ENCODE peak calls at places on chromosomes 1 and 21, in six cellular contexts. P, V, I, O, Z and R are unnamed samples. For H3K4me1, the result is how much of the 10 kb centered on the place peaks cover.

GRCh38 chr1:225911207-225912130 is 12.6 kb downstream of the PYCR2 start:
- DNase-seq in P (peak), V (peak), I (peak), O (peak), Z (no peak), R (no peak)

GRCh38 chr1:178502856-178503255 is 6.1 kb upstream of the CLEC20A start:
- DNase-seq in P (no peak), V (no peak), I (no peak), O (no peak), Z (no peak), R (no peak)

GRCh38 chr21:17900990-17901385 is 81.8 kb upstream of the C21orf91 start:
- DNase-seq in P (no peak), V (no peak), I (no peak), O (no peak), Z (no peak), R (no peak)

GRCh38 chr1:42934541-42935312 is 23.9 kb downstream of the SLC2A1 start:
- DNase-seq in P (peak), V (no peak), I (no peak), O (peak), Z (peak), R (peak)

GRCh38 chr1:58592521-58593134 is 15.6 kb upstream of the TACSTD2 start:
- DNase-seq in P (peak), V (no peak), I (peak), O (no peak), Z (no peak), R (peak)

GRCh38 chr1:185733818-185734709 is at the start of gene HMCN1:
- DNase-seq in P (peak), V (peak), I (peak), O (peak), Z (peak), R (peak)

GRCh38 chr21:45432575-45433255 is 27.8 kb downstream of the COL18A1 start:
- DNase-seq in P (no peak), V (no peak), I (no peak), O (no peak), Z (no peak), R (no peak)

GRCh38 chr21:45080639-45081414 is 6.4 kb downstream of the ADARB1 start:
- DNase-seq in P (peak), V (no peak), I (no peak), O (no peak), Z (no peak), R (no peak)

GRCh38 chr1:198387587-198387986 is 152.9 kb downstream of the ATP6V1G3 start:
- DNase-seq in P (no peak), V (no peak), I (no peak), O (no peak), Z (no peak), R (no peak)

GRCh38 chr21:34073749-34074282 is 438 bp downstream of the MRPS6 start:
- DNase-seq in P (peak), V (no peak), I (peak), O (peak), Z (no peak), R (no peak)

GRCh38 chr1:228487336-228488106 is at the start of gene RNF187:
- DNase-seq in P (peak), V (no peak), I (peak), O (peak), Z (peak), R (peak)

GRCh38 chr1:238099871-238100270 is 209.1 kb upstream of the ZP4 start:
- DNase-seq in P (no peak), V (no peak), I (no peak), O (no peak), Z (no peak), R (no peak)

GRCh38 chr1:115067460-115067859 is 21.8 kb downstream of the TSPAN2 start:
- DNase-seq in P (peak), V (no peak), I (peak), O (no peak), Z (no peak), R (no peak)

GRCh38 chr1:100606438-100606837 is 68.5 kb downstream of the GPR88 start:
- DNase-seq in P (no peak), V (peak), I (no peak), O (peak), Z (no peak), R (no peak)

GRCh38 chr1:24535021-24535424 is 20.9 kb upstream of the NCMAP start:
- DNase-seq in P (no peak), V (no peak), I (no peak), O (peak), Z (no peak), R (no peak)

GRCh38 chr1:178498896-178499675 is 2.3 kb upstream of the CLEC20A start:
- DNase-seq in P (no peak), V (no peak), I (no peak), O (no peak), Z (no peak), R (no peak)

GRCh38 chr1:31705080-31705866 is 1.5 kb upstream of the COL16A1 start:
- DNase-seq in P (peak), V (no peak), I (peak), O (peak), Z (no peak), R (peak)

GRCh38 chr1:23980725-23981063 is 567 bp upstream of the SRSF10 start:
- DNase-seq in P (no peak), V (peak), I (no peak), O (peak), Z (no peak), R (no peak)

GRCh38 chr1:38062361-38063288 is 16.0 kb upstream of the POU3F1 start:
- DNase-seq in P (no peak), V (no peak), I (no peak), O (no peak), Z (no peak), R (no peak)

GRCh38 chr1:186102559-186103148 is 272.4 kb downstream of the TPR start:
- DNase-seq in P (no peak), V (no peak), I (no peak), O (no peak), Z (no peak), R (no peak)

GRCh38 chr1:63135801-63136200 is 186.6 kb upstream of the FOXD3 start:
- DNase-seq in P (no peak), V (no peak), I (no peak), O (no peak), Z (no peak), R (no peak)

GRCh38 chr1:32761253-32761877 is 55.8 kb downstream of the YARS1 start:
- DNase-seq in P (no peak), V (peak), I (peak), O (peak), Z (no peak), R (peak)

GRCh38 chr1:8026153-8026975 is at the start of gene ERRFI1:
- DNase-seq in P (peak), V (peak), I (peak), O (peak), Z (peak), R (peak)

GRCh38 chr1:23424171-23424959 is at the start of gene TCEA3:
- DNase-seq in P (peak), V (no peak), I (peak), O (peak), Z (no peak), R (no peak)

GRCh38 chr1:44724408-44725308 is 6.3 kb downstream of the RNU5D-1 start:
- DNase-seq in P (no peak), V (no peak), I (no peak), O (no peak), Z (no peak), R (no peak)

GRCh38 chr1:216670118-216670870 is 52.9 kb downstream of the ESRRG start:
- DNase-seq in P (no peak), V (no peak), I (no peak), O (no peak), Z (no peak), R (no peak)

GRCh38 chr1:14951766-14952165 is 201.8 kb upstream of the TMEM51 start:
- DNase-seq in P (no peak), V (no peak), I (no peak), O (no peak), Z (no peak), R (no peak)

GRCh38 chr1:9080704-9081291 is 11.4 kb upstream of the SLC2A5 start:
- DNase-seq in P (no peak), V (peak), I (no peak), O (no peak), Z (no peak), R (no peak)

GRCh38 chr1:230186003-230186863 is 119.2 kb downstream of the GALNT2 start:
- DNase-seq in P (peak), V (peak), I (peak), O (peak), Z (no peak), R (peak)

GRCh38 chr1:206719169-206719839 is 34.6 kb downstream of the MAPKAPK2 start:
- DNase-seq in P (no peak), V (no peak), I (no peak), O (no peak), Z (no peak), R (no peak)
- H3K4me1 ChIP-seq in P (half or more), V (under half), I (under half), O (under half), Z (under half), R (under half)

GRCh38 chr1:2526824-2527552 is 592 bp upstream of the PANK4 start:
- DNase-seq in P (peak), V (no peak), I (no peak), O (peak), Z (no peak), R (no peak)
- TF ChIP-seq POLR2AphosphoS5 in P (no peak), V (no peak), I (no peak), O (no peak), Z (no peak), R (no peak)

DNA sequence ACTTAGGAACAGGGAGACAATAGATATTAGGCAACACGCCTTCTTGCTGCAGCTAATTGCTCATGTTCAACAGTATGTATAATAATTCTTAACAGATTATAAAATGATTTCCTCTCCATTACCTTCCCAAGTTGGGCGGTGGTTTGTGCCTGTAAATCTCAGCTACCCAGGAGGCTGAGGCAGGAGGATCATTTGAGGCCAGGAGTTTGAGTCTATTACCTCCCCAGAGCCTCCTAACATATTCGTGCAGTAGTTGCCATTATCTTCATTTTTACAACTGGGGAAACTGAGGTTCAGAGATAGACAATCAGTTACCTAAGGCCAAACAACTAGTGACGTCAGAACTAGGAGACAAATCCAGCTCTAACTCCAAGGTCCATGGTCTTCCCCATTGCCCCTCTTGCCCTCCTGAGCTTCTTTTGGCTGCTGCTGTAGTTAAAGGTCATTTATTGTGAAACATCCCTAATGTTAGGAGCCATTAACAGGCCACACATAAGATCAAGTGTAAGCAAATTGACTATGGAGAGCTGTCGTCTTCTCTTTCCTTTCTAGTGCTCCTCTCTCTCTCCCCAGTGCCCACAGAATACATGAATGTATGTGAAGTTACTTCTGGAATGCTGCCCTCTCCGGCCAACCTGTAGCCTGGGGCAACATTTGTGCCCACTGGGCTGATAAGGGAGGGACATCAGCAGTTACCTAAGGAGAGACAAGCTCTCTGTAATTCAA is 40.4 kb downstream of the PTAFR start:
- DNase-seq in P (no peak), V (no peak), I (no peak), O (no peak), Z (no peak), R (no peak)
- H3K4me1 ChIP-seq in P (under half), V (under half), I (under half), O (under half), Z (under half), R (under half)

GRCh38 chr1:210594605-210595004 is 265.9 kb downstream of the HHAT start:
- DNase-seq in P (no peak), V (no peak), I (no peak), O (no peak), Z (no peak), R (no peak)
- TF ChIP-seq POLR2AphosphoS5 in P (no peak), V (no peak), I (no peak), O (no peak), Z (no peak), R (no peak)

GRCh38 chr1:96466842-96467241 is 254.7 kb upstream of the PTBP2 start:
- DNase-seq in P (no peak), V (no peak), I (no peak), O (no peak), Z (no peak), R (no peak)

GRCh38 chr1:96464159-96464558 is 257.4 kb upstream of the PTBP2 start:
- DNase-seq in P (no peak), V (no peak), I (no peak), O (no peak), Z (no peak), R (no peak)

DNA sequence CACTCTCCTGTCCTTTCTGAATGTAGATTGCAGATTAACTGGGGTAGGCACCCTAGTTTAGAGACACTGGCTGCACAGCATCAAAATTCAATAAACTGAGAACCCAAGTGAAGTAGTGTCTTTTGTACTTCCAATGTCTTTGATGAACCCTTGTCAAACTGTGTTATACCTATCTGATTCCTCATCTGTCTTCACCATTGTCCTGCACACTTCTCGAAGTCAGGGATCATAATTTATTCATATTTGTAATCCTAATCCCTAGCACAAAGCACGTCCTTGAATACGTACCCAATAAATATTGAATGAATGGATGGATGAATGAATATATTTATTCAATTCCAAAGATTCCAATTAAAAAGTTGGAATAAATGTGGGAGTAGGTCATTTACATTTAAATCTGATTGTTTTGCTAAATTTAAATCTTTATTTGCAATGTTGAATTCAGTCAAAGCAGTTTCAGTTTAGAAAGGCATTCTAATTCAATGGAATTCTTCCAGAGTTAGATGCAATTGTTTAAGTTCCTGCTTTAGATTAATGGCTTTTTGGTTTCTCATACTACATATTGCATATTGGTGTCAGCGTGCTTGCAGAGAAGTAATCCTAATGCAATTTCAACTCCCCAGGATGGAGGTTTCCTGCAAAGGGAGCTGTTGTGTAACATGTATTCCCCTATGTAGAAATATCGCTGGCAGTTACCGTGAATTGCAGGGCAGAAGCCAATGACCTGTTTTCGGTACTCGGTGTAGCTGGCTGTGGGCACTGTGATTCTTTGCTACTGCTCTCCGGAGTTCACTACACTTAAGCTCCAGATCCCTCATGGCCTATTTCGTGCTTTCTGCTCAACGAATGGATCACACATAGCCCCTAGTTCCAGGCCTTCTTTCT is 256.4 kb upstream of the PTBP2 start:
- DNase-seq in P (no peak), V (no peak), I (no peak), O (no peak), Z (no peak), R (no peak)
- H3K4me1 ChIP-seq in P (under half), V (under half), I (under half), O (under half), Z (under half), R (under half)

GRCh38 chr1:12315126-12315525 is 85.3 kb downstream of the VPS13D start:
- DNase-seq in P (no peak), V (no peak), I (no peak), O (no peak), Z (no peak), R (no peak)
- TF ChIP-seq POLR2AphosphoS5 in P (peak), V (no peak), I (no peak), O (no peak), Z (no peak), R (no peak)

GRCh38 chr1:162644986-162645314 is 12.7 kb downstream of the DDR2 start:
- DNase-seq in P (no peak), V (no peak), I (no peak), O (no peak), Z (no peak), R (no peak)
- H3K4me1 ChIP-seq in P (half or more), V (under half), I (under half), O (under half), Z (under half), R (under half)

GRCh38 chr1:54976747-54977146 is 3.7 kb upstream of the TMEM61 start:
- DNase-seq in P (no peak), V (no peak), I (peak), O (no peak), Z (peak), R (no peak)
- TF ChIP-seq POLR2AphosphoS5 in P (no peak), V (no peak), I (no peak), O (no peak), Z (no peak), R (no peak)

GRCh38 chr1:202807926-202808757 is at the start of gene KDM5B:
- DNase-seq in P (peak), V (peak), I (peak), O (peak), Z (peak), R (peak)
- H3K4me1 ChIP-seq in P (under half), V (half or more), I (under half), O (under half), Z (half or more), R (under half)